ENCODE peak calls at places on chromosomes 4 and X, in five cellular contexts. Q is amniotic stem cell, H is germinal center, A is H4, E is astrocyte of the spinal cord. V is an unnamed sample.

GRCh38 chrX:99572711-99573110 is 837.4 kb downstream of the PCDH19 start:
- DNase-seq in A (no peak), H (no peak), Q (no peak), E (peak), V (no peak)

GRCh38 chr4:185117300-185117934 is 25.6 kb upstream of the SLC25A4 start:
- DNase-seq in A (no peak), Q (no peak), H (no peak), E (no peak), V (no peak)

GRCh38 chr4:1194028-1194900 is 21.9 kb upstream of the SPON2 start:
- DNase-seq in E (peak), A (no peak), H (no peak), Q (no peak), V (no peak)

GRCh38 chr4:140252742-140253555 is 99.0 kb upstream of the MAML3 start:
- DNase-seq in H (peak), E (peak), A (peak), Q (peak), V (peak)

GRCh38 chr4:94348705-94349104 is 6.1 kb upstream of the HPGDS start:
- DNase-seq in Q (no peak), E (no peak), A (no peak), H (no peak), V (no peak)

GRCh38 chrX:105461013-105461412 is 240.5 kb upstream of the TEX13A start:
- DNase-seq in H (no peak), E (no peak), Q (no peak), A (no peak), V (no peak)

GRCh38 chr4:41598580-41598979 is 60.6 kb downstream of the LIMCH1 start:
- DNase-seq in H (no peak), Q (no peak), A (no peak), E (no peak), V (no peak)

GRCh38 chrX:12972239-12972638 is 2.7 kb upstream of the TMSB4X start:
- DNase-seq in A (no peak), E (no peak), H (no peak), Q (no peak), V (no peak)

GRCh38 chr4:110486226-110486625 is 10.3 kb downstream of the ENPEP start:
- DNase-seq in E (no peak), Q (no peak), A (no peak), H (no peak), V (no peak)

GRCh38 chr4:106898621-106899230 is 137.4 kb downstream of the DKK2 start:
- DNase-seq in Q (peak), A (peak), E (peak), H (peak), V (peak)

GRCh38 chrX:56729152-56729557 is at the start of gene NBDY:
- DNase-seq in E (peak), H (peak), Q (peak), A (peak), V (peak)

GRCh38 chr4:135418353-135418752 is 1216.8 kb upstream of the PABPC4L start:
- DNase-seq in H (no peak), Q (peak), A (peak), E (no peak), V (peak)

GRCh38 chr4:56356650-56357049 is 30.6 kb downstream of the AASDH start:
- DNase-seq in A (no peak), H (no peak), E (no peak), Q (no peak), V (no peak)

GRCh38 chr4:12583286-12583685 is 900.9 kb downstream of the RAB28 start:
- DNase-seq in E (peak), Q (no peak), H (no peak), A (no peak), V (no peak)

GRCh38 chr4:94806376-94806775 is 48.6 kb downstream of the BMPR1B start:
- DNase-seq in H (no peak), A (no peak), Q (no peak), E (no peak), V (no peak)

GRCh38 chr4:119179011-119179410 is 33.5 kb upstream of the USP53 start:
- DNase-seq in E (no peak), H (no peak), Q (no peak), A (no peak), V (no peak)

GRCh38 chr4:116512552-116512951 is 572.8 kb downstream of the TRAM1L1 start:
- DNase-seq in E (no peak), H (no peak), Q (no peak), A (no peak), V (no peak)

GRCh38 chrX:77723684-77724083 is 62.3 kb downstream of the ATRX start:
- DNase-seq in H (no peak), Q (no peak), A (no peak), E (no peak), V (no peak)

GRCh38 chrX:76555816-76556215 is 128.3 kb downstream of the MAGEE1 start:
- DNase-seq in A (no peak), E (peak), Q (no peak), H (peak), V (peak)

GRCh38 chr4:108111781-108112180 is 57.0 kb downstream of the LEF1 start:
- DNase-seq in A (no peak), E (no peak), Q (no peak), H (no peak), V (no peak)